ENCODE peak calls at places on chromosomes 3 and 15, in five cellular contexts. U is H1, L is GM12878, C is HepG2, X is K562. S is an unnamed sample.

GRCh38 chr15:79172032-79172481 is 81.5 kb upstream of the RASGRF1 start:
- DNase-seq in U (no peak), X (peak; percentile 61), L (no peak), C (peak; percentile 50), S (peak; percentile 51)

GRCh38 chr3:146161725-146162047 is 702 bp upstream of the PLOD2 start:
- DNase-seq in L (no peak), C (peak; percentile 50), U (no peak), X (no peak), S (no peak)

GRCh38 chr15:83077487-83078230 is 10.6 kb upstream of the BTBD1 start:
- DNase-seq in L (no peak), U (no peak), X (no peak), C (no peak), S (no peak)

GRCh38 chr15:35362195-35362829 is 183.7 kb downstream of the DPH6 start:
- DNase-seq in X (no peak), C (no peak), L (no peak), U (no peak), S (no peak)

GRCh38 chr15:36883705-36884355 is 216.5 kb downstream of the MEIS2 start:
- DNase-seq in U (no peak), X (peak; percentile 83), L (peak; percentile 26), C (peak; percentile 69), S (peak; percentile 90)

GRCh38 chr15:29364429-29365078 is 94.9 kb upstream of the NSMCE3 start:
- DNase-seq in X (peak; percentile 28), L (no peak), U (no peak), C (peak; percentile 4), S (no peak)

GRCh38 chr3:123618768-123619484 is 34.1 kb upstream of the HACD2 start:
- DNase-seq in X (no peak), C (no peak), L (no peak), U (no peak), S (no peak)

GRCh38 chr15:27696530-27696929 is 402.6 kb downstream of the OCA2 start:
- DNase-seq in L (no peak), X (no peak), U (no peak), C (no peak), S (no peak)

GRCh38 chr3:99681512-99681911 is 43.1 kb downstream of the COL8A1 start:
- DNase-seq in U (no peak), X (no peak), C (no peak), L (peak; percentile 9), S (no peak)

GRCh38 chr3:185649414-185649813 is 63.3 kb downstream of the SENP2 start:
- DNase-seq in L (no peak), C (no peak), U (no peak), X (no peak), S (no peak)

GRCh38 chr3:25719321-25719720 is 54.6 kb upstream of the TOP2B start:
- DNase-seq in L (no peak), X (no peak), C (no peak), U (no peak), S (no peak)

GRCh38 chr3:185149591-185149990 is 3.3 kb downstream of the C3orf70 start:
- DNase-seq in C (no peak), X (no peak), U (no peak), L (no peak), S (no peak)

GRCh38 chr3:155070316-155070715 is 9.8 kb upstream of the MME start:
- DNase-seq in L (no peak), U (no peak), X (no peak), C (no peak), S (no peak)

GRCh38 chr3:30664449-30664848 is 58.0 kb downstream of the TGFBR2 start:
- DNase-seq in X (no peak), U (no peak), L (no peak), C (no peak), S (no peak)

GRCh38 chr3:133700351-133700750 is 38.6 kb upstream of the TOPBP1 start:
- DNase-seq in U (no peak), X (no peak), L (no peak), C (no peak), S (no peak)

GRCh38 chr3:163779396-163780344 is 1298.6 kb downstream of the SI start:
- DNase-seq in X (no peak), U (peak; percentile 19), C (peak; percentile 69), L (no peak), S (no peak)

GRCh38 chr3:108131795-108132134 is 40.9 kb upstream of the CD47 start:
- DNase-seq in X (no peak), L (no peak), C (no peak), U (no peak), S (no peak)

GRCh38 chr3:94285874-94286273 is 223.0 kb downstream of the NSUN3 start:
- DNase-seq in L (no peak), C (no peak), U (no peak), X (no peak), S (peak; percentile 10)

GRCh38 chr3:71584216-71585061 is 911 bp upstream of the FOXP1 start:
- DNase-seq in L (no peak), U (no peak), C (peak; percentile 68), X (peak; percentile 49), S (peak; percentile 41)

GRCh38 chr3:79751703-79752102 is 16.1 kb downstream of the ROBO1 start:
- DNase-seq in C (no peak), L (no peak), U (no peak), X (no peak), S (no peak)

GRCh38 chr3:31077021-31077601 is 182.7 kb upstream of the GADL1 start:
- DNase-seq in X (peak; percentile 22), L (no peak), U (no peak), C (peak; percentile 46), S (no peak)

GRCh38 chr15:81825136-81825535 is 220.7 kb downstream of the MEX3B start:
- DNase-seq in C (no peak), U (no peak), L (no peak), X (no peak), S (no peak)

GRCh38 chr3:158718490-158719170 is 13.6 kb downstream of the RARRES1 start:
- DNase-seq in X (no peak), C (no peak), L (no peak), U (no peak), S (no peak)

GRCh38 chr15:80228959-80229610 is 22.9 kb downstream of the CTXND1 start:
- DNase-seq in C (no peak), L (no peak), U (no peak), X (no peak), S (no peak)

GRCh38 chr15:89781055-89781454 is 4.9 kb downstream of the MESP2 start:
- DNase-seq in X (no peak), L (no peak), U (no peak), C (no peak), S (no peak)

GRCh38 chr3:41598804-41599481 is 363.0 kb downstream of the ULK4 start:
- DNase-seq in L (no peak), X (no peak), C (no peak), U (no peak), S (no peak)

GRCh38 chr3:197501879-197502620 is 53.7 kb downstream of the BDH1 start:
- DNase-seq in L (peak; percentile 57), U (peak; percentile 49), X (no peak), C (peak; percentile 78), S (peak; percentile 68)

GRCh38 chr3:192194081-192194480 is 533.3 kb downstream of the FGF12 start:
- DNase-seq in L (no peak), U (no peak), C (no peak), X (no peak), S (no peak)

GRCh38 chr3:142596726-142597088 is 514 bp downstream of the PLS1 start:
- DNase-seq in C (no peak), U (no peak), L (no peak), X (peak; percentile 14), S (no peak)

GRCh38 chr3:133136114-133137041 is 98.2 kb downstream of the TMEM108 start:
- DNase-seq in L (peak; percentile 50), C (no peak), X (no peak), U (no peak), S (peak; percentile 15)

GRCh38 chr15:41777421-41777973 is 3.2 kb downstream of the MAPKBP1 start:
- DNase-seq in L (no peak), U (no peak), X (no peak), C (no peak), S (no peak)
- TF ChIP-seq TAF1 in L (no peak), U (no peak), X (no peak), C (no peak), S (no peak)

DNA sequence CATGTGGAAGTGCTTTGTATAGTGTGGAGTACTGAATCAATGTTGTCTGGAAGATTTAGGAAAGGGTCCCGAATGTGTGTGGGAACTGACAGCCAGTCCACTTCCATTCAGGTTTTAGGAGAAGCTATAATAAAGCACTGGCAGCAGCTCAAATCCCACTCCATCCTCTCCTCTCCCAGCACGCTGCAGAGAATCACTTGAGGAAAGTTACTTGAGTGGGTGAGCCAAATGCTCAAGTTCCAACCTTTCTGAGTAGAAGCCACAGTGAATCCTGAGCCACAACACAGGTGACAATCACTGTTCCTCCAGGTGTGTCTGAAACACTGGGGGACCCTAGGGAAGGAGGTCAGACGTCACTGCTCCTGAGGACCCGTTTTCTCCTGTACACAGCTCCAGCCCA is 106.5 kb downstream of the TIGIT start:
- DNase-seq in X (no peak), L (no peak), U (no peak), C (no peak), S (no peak)
- TF ChIP-seq JUND in X (no peak), L (no peak), U (no peak), C (no peak), S (no peak)

GRCh38 chr3:54426431-54426830 is 304.1 kb downstream of the CACNA2D3 start:
- DNase-seq in L (no peak), U (no peak), X (no peak), C (no peak), S (no peak)
- TF ChIP-seq TAF1 in L (no peak), U (no peak), X (no peak), C (no peak), S (no peak)

GRCh38 chr15:101052681-101053121 is 133.5 kb downstream of the LRRK1 start:
- DNase-seq in U (no peak), C (no peak), L (no peak), X (no peak), S (peak; percentile 21)
- TF ChIP-seq JUND in U (no peak), C (no peak), L (no peak), X (no peak), S (no peak)

GRCh38 chr3:113193298-113193697 is 18.1 kb upstream of the BOC start:
- DNase-seq in U (no peak), C (no peak), L (no peak), X (no peak), S (no peak)
- TF ChIP-seq TAF1 in U (no peak), C (no peak), L (no peak), X (no peak), S (no peak)

DNA sequence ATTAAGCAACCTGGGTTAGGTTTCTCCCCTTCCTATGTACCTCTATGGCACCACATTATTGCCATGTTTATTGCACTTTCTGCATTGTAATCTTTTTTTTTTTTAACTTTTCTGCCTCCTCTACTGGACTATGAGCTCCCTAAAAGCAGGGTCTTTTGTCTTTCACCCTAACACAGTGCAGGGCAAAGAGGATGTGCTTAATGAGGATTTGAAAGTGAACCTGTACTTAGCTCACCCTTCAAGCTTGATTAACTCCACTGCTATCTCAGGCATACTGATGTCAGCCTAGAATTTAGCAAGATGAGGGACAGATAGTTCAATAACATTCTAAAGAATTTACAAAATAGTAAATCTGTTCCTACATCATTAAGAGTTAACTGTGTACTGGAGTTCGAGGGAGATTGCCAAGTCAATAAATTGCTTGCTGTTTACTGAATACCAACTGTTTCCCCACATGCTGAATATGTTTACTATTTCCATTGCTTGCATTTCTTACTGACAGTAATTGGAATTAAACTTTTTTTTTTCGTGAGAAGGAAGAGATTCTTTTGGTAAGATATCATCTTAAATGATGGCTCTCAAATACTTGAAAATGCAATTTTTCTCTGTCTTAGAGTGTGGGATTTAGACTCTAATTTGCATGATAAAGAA is 15.7 kb upstream of the PPARG start:
- DNase-seq in U (no peak), X (no peak), L (peak; percentile 40), C (no peak), S (no peak)
- TF ChIP-seq JUND in U (no peak), X (no peak), L (no peak), C (no peak), S (no peak)

S was measured in SK-N-SH.